ENCODE peak calls at places on chromosome 16, in five cellular contexts. V is KG1; G is effector memory CD4-positive, alpha-beta T cell; N is EH; X is CD4-positive, alpha-beta T cell. B is an unnamed sample.

GRCh38 chr16:84869464-84869863 is 49.7 kb downstream of the CRISPLD2 start:
- DNase-seq in V (no peak), N (no peak), G (no peak), X (no peak), B (no peak)

GRCh38 chr16:89700100-89700648 is 1.3 kb downstream of the SPATA2L start:
- DNase-seq in X (peak), V (peak), G (peak), N (peak), B (peak)

GRCh38 chr16:1273816-1274215 is 17.9 kb downstream of the TPSD1 start:
- DNase-seq in V (no peak), N (no peak), G (no peak), X (no peak), B (no peak)

GRCh38 chr16:82945420-82946096 is 318.8 kb downstream of the CDH13 start:
- DNase-seq in N (peak), G (no peak), X (no peak), V (peak), B (no peak)

GRCh38 chr16:31023627-31024226 is 9.6 kb upstream of the STX4 start:
- DNase-seq in X (no peak), V (no peak), N (no peak), G (no peak), B (no peak)

GRCh38 chr16:72677662-72678447 is 370.1 kb downstream of the ZFHX3 start:
- DNase-seq in G (no peak), N (peak), X (no peak), V (no peak), B (no peak)

GRCh38 chr16:68005786-68006286 is 6.6 kb upstream of the DPEP2 start:
- DNase-seq in G (no peak), V (peak), X (peak), N (no peak), B (no peak)

GRCh38 chr16:47392114-47392513 is 68.7 kb downstream of the ITFG1 start:
- DNase-seq in X (no peak), V (peak), N (peak), G (no peak), B (no peak)

GRCh38 chr16:54242199-54242598 is 44.4 kb downstream of the IRX3 start:
- DNase-seq in V (no peak), G (no peak), N (peak), X (no peak), B (no peak)

GRCh38 chr16:3029499-3030127 is 5.8 kb downstream of the THOC6 start:
- DNase-seq in N (peak), V (no peak), G (no peak), X (peak), B (no peak)

GRCh38 chr16:15950167-15950854 is 895 bp downstream of the ABCC1 start:
- DNase-seq in N (peak), G (peak), V (no peak), X (peak), B (no peak)

GRCh38 chr16:89574681-89575246 is 794 bp upstream of the CPNE7 start:
- DNase-seq in V (no peak), X (peak), G (peak), N (peak), B (no peak)

B was measured in NCI-H2081 treated with DMSO at 0.1 percent for 48 hours.